ENCODE peak calls at places on chromosomes 5 and 9, in six cellular contexts. J is HCT116, E is H1, X is HepG2, K is K562, S is GM12878. V is an unnamed sample.

GRCh38 chr9:4490705-4491620 is 695 bp downstream of the SLC1A1 start:
- DNase-seq in J (no peak), X (no peak), E (no peak), S (no peak), K (no peak), V (peak; percentile 18)

GRCh38 chr9:33024126-33024965 is 727 bp upstream of the DNAJA1 start:
- DNase-seq in K (peak; percentile 56), E (no peak), X (peak; percentile 16), S (no peak), J (peak; percentile 12), V (no peak)

GRCh38 chr9:36023260-36024048 is 13.3 kb upstream of the RECK start:
- DNase-seq in J (peak; percentile 59), K (peak; percentile 69), E (no peak), X (peak; percentile 39), S (peak; percentile 15), V (peak; percentile 78)

GRCh38 chr5:18216016-18216415 is 581.8 kb downstream of the TAF11L14 start:
- DNase-seq in X (no peak), E (no peak), J (no peak), K (no peak), S (no peak), V (no peak)

GRCh38 chr5:171630047-171630669 is 155.5 kb upstream of the SMIM23 start:
- DNase-seq in K (peak; percentile 58), S (no peak), X (no peak), J (peak; percentile 41), E (no peak), V (peak; percentile 77)

GRCh38 chr5:127813633-127814171 is 110.5 kb downstream of the CCDC192 start:
- DNase-seq in J (no peak), S (no peak), K (no peak), E (no peak), X (no peak), V (no peak)

GRCh38 chr5:173451031-173451430 is 122.8 kb upstream of the STC2 start:
- DNase-seq in E (peak; percentile 3), K (peak; percentile 44), X (peak; percentile 49), S (no peak), J (peak; percentile 60), V (peak; percentile 50)

GRCh38 chr9:129887210-129888084 is 52.2 kb downstream of the USP20 start:
- DNase-seq in X (no peak), E (no peak), K (peak; percentile 87), J (no peak), S (peak; percentile 56), V (no peak)

GRCh38 chr5:8829322-8830029 is 716.4 kb downstream of the SEMA5A start:
- DNase-seq in E (no peak), K (no peak), X (no peak), J (no peak), S (no peak), V (no peak)

GRCh38 chr5:150778517-150779396 is at the start of gene SMIM3:
- DNase-seq in J (no peak), K (peak; percentile 83), S (no peak), E (no peak), X (peak; percentile 47), V (peak; percentile 88)

DNA sequence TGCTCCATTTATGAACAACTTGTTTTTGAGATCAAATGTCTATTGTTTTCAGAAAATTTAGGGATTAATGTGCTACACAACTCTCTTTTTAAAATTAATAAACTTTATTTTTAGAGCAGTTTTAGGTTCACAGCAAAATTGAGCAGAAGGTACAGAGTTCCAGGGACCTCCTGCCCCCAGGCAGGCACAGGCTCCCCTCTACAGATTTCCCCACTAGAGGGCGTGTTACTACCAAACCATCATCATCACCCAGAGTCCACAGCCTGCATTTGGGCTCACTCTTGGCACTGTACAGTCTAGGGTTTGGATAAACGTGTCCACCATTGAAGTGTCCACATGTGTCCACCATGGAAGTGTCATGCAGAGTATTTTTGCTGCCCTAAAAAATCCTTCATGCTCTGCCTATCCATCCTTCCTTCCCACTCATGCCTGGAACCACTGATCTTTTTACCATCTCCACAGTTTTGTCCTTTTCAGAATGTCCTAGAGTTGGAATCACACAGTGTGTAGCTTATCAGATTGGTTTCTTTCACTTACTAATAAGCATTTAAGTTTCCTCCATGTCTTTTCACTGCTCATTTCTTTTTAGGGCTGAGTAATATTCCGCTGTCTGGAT is 61.7 kb downstream of the MRPL36 start:
- DNase-seq in E (no peak), X (peak; percentile 31), J (peak; percentile 22), K (peak; percentile 61), S (peak; percentile 11), V (no peak)
- TF ChIP-seq ATF3 in E (no peak), X (no peak), J (no peak), K (no peak), S (no peak), V (no peak)

GRCh38 chr9:136974834-136975535 is 2.3 kb upstream of the PTGDS start:
- DNase-seq in E (no peak), S (no peak), J (no peak), X (no peak), K (no peak), V (no peak)
- TF ChIP-seq ATF3 in E (no peak), S (no peak), J (no peak), X (no peak), K (no peak), V (no peak)

DNA sequence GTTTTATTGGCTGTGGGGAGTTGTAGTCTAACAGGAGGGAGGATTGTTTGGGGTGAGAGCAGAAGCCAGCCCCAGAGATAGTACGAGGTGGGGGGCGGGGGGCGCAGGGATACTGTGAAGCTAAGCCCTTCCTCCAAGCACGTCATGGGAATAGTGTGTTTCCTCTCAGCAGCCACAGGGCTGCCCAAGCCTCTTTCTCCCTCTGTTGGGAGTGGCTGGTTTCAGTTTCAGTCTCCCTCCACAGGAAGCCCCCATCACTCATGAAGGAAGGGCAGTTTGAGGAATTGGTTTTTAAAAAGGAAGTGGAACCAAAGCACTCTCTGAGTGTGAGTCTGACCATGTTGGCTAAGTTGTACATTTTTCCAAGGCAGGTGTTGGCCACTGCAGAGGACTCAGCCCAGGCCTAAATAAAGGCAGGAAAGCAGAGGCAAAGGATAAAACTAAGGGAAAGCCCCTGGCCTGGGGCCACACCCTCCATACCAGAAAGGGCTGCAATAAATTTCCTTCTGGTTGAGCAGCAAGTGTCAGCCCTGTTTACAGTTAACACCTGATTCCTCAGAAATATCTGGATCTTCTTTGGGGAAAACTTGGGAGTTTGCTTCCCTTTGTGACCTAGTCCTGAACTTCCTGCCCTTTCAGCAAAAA is 3.2 kb downstream of the RAB24 start:
- DNase-seq in K (peak; percentile 79), X (no peak), S (peak; percentile 77), E (no peak), J (no peak), V (no peak)
- TF ChIP-seq ATF3 in K (no peak), X (no peak), S (no peak), E (no peak), J (no peak), V (no peak)

GRCh38 chr5:58016329-58016728 is 443.6 kb downstream of the PLK2 start:
- DNase-seq in K (no peak), E (no peak), J (no peak), X (no peak), S (no peak), V (no peak)
- TF ChIP-seq ATF3 in K (no peak), E (no peak), J (no peak), X (no peak), S (no peak), V (no peak)

GRCh38 chr5:74290634-74291033 is 349.9 kb downstream of the ENC1 start:
- DNase-seq in K (no peak), E (no peak), X (peak; percentile 7), J (no peak), S (no peak), V (no peak)
- TF ChIP-seq ATF3 in K (no peak), E (no peak), X (no peak), J (no peak), S (no peak), V (no peak)

V was measured in WTC11.